ENCODE peak calls at places on chromosomes 12 and 14, in seven cellular contexts. Y is Peyer's patch, C is transverse colon, O is HCT116, N is IMR-90, G is PC-3, H is A549. S is an unnamed sample.

GRCh38 chr12:67671892-67672291 is 23.3 kb downstream of the DYRK2 start:
- DNase-seq in Y (no peak), C (no peak), O (no peak), N (no peak), G (no peak), H (no peak), S (no peak)

GRCh38 chr14:64680013-64680674 is 24.1 kb upstream of the PLEKHG3 start:
- DNase-seq in Y (no peak), C (peak; percentile 41), O (no peak), N (no peak), G (peak; percentile 66), H (no peak), S (no peak)

GRCh38 chr14:92729632-92730358 is 18.6 kb downstream of the LGMN start:
- DNase-seq in Y (no peak), C (no peak), O (no peak), N (peak; percentile 96), G (peak; percentile 88), H (no peak), S (peak; percentile 75)

GRCh38 chr14:96398921-96399320 is 7.0 kb downstream of the AK7 start:
- DNase-seq in Y (no peak), C (no peak), O (no peak), N (no peak), G (no peak), H (no peak), S (no peak)

GRCh38 chr12:71626768-71627167 is 36.9 kb downstream of the ZFC3H1 start:
- DNase-seq in Y (no peak), C (no peak), O (no peak), N (peak; percentile 65), G (peak; percentile 69), H (no peak), S (no peak)

GRCh38 chr12:67716817-67717216 is 68.3 kb downstream of the DYRK2 start:
- DNase-seq in Y (no peak), C (no peak), O (no peak), N (peak; percentile 52), G (peak; percentile 88), H (no peak), S (no peak)

GRCh38 chr14:51473808-51474207 is 177.9 kb upstream of the FRMD6 start:
- DNase-seq in Y (no peak), C (no peak), O (no peak), N (peak; percentile 74), G (peak; percentile 72), H (no peak), S (no peak)

GRCh38 chr12:95633671-95634465 is 82.6 kb upstream of the USP44 start:
- DNase-seq in Y (no peak), C (peak; percentile 28), O (no peak), N (no peak), G (no peak), H (no peak), S (no peak)

GRCh38 chr14:88792572-88793258 is at the start of gene EML5:
- DNase-seq in Y (peak; percentile 94), C (peak; percentile 89), O (peak; percentile 37), N (peak; percentile 73), G (peak; percentile 81), H (peak; percentile 54), S (peak; percentile 33)

GRCh38 chr14:106372870-106373657 is 846.7 kb downstream of the TMEM121 start:
- DNase-seq in Y (peak; percentile 73), C (peak; percentile 72), O (peak; percentile 7), N (no peak), G (peak; percentile 8), H (peak; percentile 36), S (peak; percentile 51)

GRCh38 chr14:79961197-79961596 is 250.1 kb downstream of the DIO2 start:
- DNase-seq in Y (no peak), C (no peak), O (no peak), N (no peak), G (peak; percentile 30), H (no peak), S (no peak)

GRCh38 chr14:20247651-20248246 is 8.7 kb downstream of the OR11H4 start:
- DNase-seq in Y (no peak), C (no peak), O (peak; percentile 36), N (no peak), G (peak; percentile 66), H (peak; percentile 10), S (no peak)

GRCh38 chr14:100041274-100041673 is 23.9 kb upstream of the EVL start:
- DNase-seq in Y (no peak), C (no peak), O (no peak), N (no peak), G (no peak), H (no peak), S (no peak)

GRCh38 chr12:80937391-80938238 is at the start of gene LIN7A:
- DNase-seq in Y (no peak), C (peak; percentile 14), O (no peak), N (peak; percentile 31), G (no peak), H (peak; percentile 12), S (peak; percentile 56)

GRCh38 chr14:81273521-81273920 is 52.8 kb upstream of the GTF2A1 start:
- DNase-seq in Y (no peak), C (no peak), O (no peak), N (no peak), G (no peak), H (no peak), S (no peak)

GRCh38 chr14:71764701-71765347 is 167.4 kb upstream of the RGS6 start:
- DNase-seq in Y (no peak), C (no peak), O (no peak), N (peak; percentile 44), G (no peak), H (no peak), S (no peak)

GRCh38 chr12:67650528-67651379 is 2.2 kb downstream of the DYRK2 start:
- DNase-seq in Y (peak; percentile 55), C (peak; percentile 15), O (no peak), N (no peak), G (peak; percentile 13), H (peak; percentile 6), S (no peak)

GRCh38 chr12:122946690-122947271 is 19.5 kb downstream of the ABCB9 start:
- DNase-seq in Y (peak; percentile 88), C (peak; percentile 88), O (peak; percentile 92), N (peak; percentile 100), G (peak; percentile 99), H (peak; percentile 96), S (peak; percentile 84)

GRCh38 chr12:91663331-91663998 is 480.8 kb upstream of the DCN start:
- DNase-seq in Y (no peak), C (no peak), O (no peak), N (no peak), G (peak; percentile 32), H (no peak), S (no peak)

GRCh38 chr12:32290411-32290810 is 108.9 kb upstream of the FGD4 start:
- DNase-seq in Y (no peak), C (no peak), O (no peak), N (peak; percentile 56), G (peak; percentile 30), H (peak; percentile 16), S (no peak)

GRCh38 chr12:115012861-115013667 is 329.1 kb upstream of the TBX3 start:
- DNase-seq in Y (no peak), C (no peak), O (no peak), N (no peak), G (no peak), H (no peak), S (no peak)

GRCh38 chr12:120658286-120659150 is 18.1 kb downstream of the CABP1 start:
- DNase-seq in Y (no peak), C (no peak), O (no peak), N (no peak), G (no peak), H (no peak), S (no peak)

GRCh38 chr12:15633201-15633600 is 156.0 kb downstream of the EPS8 start:
- DNase-seq in Y (no peak), C (no peak), O (no peak), N (no peak), G (no peak), H (no peak), S (no peak)

GRCh38 chr12:15632708-15633107 is 156.5 kb downstream of the EPS8 start:
- DNase-seq in Y (no peak), C (no peak), O (peak; percentile 33), N (no peak), G (no peak), H (no peak), S (no peak)

GRCh38 chr12:15634010-15634676 is 155.0 kb downstream of the EPS8 start:
- DNase-seq in Y (no peak), C (no peak), O (no peak), N (peak; percentile 70), G (no peak), H (no peak), S (no peak)

GRCh38 chr12:15638231-15638630 is 151.0 kb downstream of the EPS8 start:
- DNase-seq in Y (no peak), C (no peak), O (no peak), N (no peak), G (no peak), H (no peak), S (no peak)

GRCh38 chr12:15636060-15636890 is 152.9 kb downstream of the EPS8 start:
- DNase-seq in Y (no peak), C (no peak), O (no peak), N (no peak), G (peak; percentile 33), H (no peak), S (no peak)
- TF ChIP-seq CTCF in Y (no peak), C (no peak), O (no peak), N (no peak), G (no peak), H (no peak), S (no peak)

GRCh38 chr14:102602421-102603292 is 10.2 kb downstream of the RCOR1 start:
- DNase-seq in Y (peak; percentile 11), C (no peak), O (no peak), N (no peak), G (no peak), H (no peak), S (no peak)

GRCh38 chr14:102604183-102604582 is 11.7 kb downstream of the RCOR1 start:
- DNase-seq in Y (no peak), C (no peak), O (no peak), N (no peak), G (no peak), H (no peak), S (no peak)

GRCh38 chr14:102605026-102605425 is 12.6 kb downstream of the RCOR1 start:
- DNase-seq in Y (no peak), C (no peak), O (no peak), N (no peak), G (peak; percentile 31), H (no peak), S (no peak)

GRCh38 chr14:102601378-102601925 is 9.0 kb downstream of the RCOR1 start:
- DNase-seq in Y (no peak), C (no peak), O (no peak), N (no peak), G (no peak), H (no peak), S (no peak)

GRCh38 chr14:102603293-102603907 is 11.0 kb downstream of the RCOR1 start:
- DNase-seq in Y (no peak), C (no peak), O (no peak), N (no peak), G (no peak), H (no peak), S (no peak)
- H3K27ac ChIP-seq in Y (no peak overlapping the region), C (no peak overlapping the region), O (no peak overlapping the region), N (no peak overlapping the region), G (no peak overlapping the region), H (no peak overlapping the region), S (no peak overlapping the region)

GRCh38 chr14:76456200-76456599 is 80.3 kb downstream of the ESRRB start:
- DNase-seq in Y (no peak), C (no peak), O (peak; percentile 28), N (peak; percentile 8), G (peak; percentile 38), H (peak; percentile 53), S (peak; percentile 11)
- TF ChIP-seq CTCF in Y (no peak), C (peak; percentile 37), O (peak; percentile 32), N (peak; percentile 27), G (peak; percentile 62), H (peak; percentile 37), S (no peak)

GRCh38 chr12:29545102-29545467 is 47.6 kb upstream of the OVCH1 start:
- DNase-seq in Y (no peak), C (no peak), O (no peak), N (no peak), G (no peak), H (no peak), S (no peak)
- H3K27ac ChIP-seq in Y (no peak overlapping the region), C (no peak overlapping the region), O (no peak overlapping the region), N (no peak overlapping the region), G (no peak overlapping the region), H (no peak overlapping the region), S (no peak overlapping the region)

S was measured in HL-60.